ENCODE peak calls at places on chromosome 13, in eight cellular contexts. One of them, this sample, is unnamed. For H3K36me3, the result is how much of the 10 kb centered on the place peaks cover.

GRCh38 chr13:110368408-110368807 is 61.3 kb downstream of the COL4A2 start:
- DNase-seq in heart right ventricle: no peak
- DNase-seq in IMR-90: peak
- DNase-seq in ovary: no peak
- DNase-seq in effector memory CD4-positive, alpha-beta T cell: no peak
- DNase-seq in uterus: no peak
- DNase-seq in ascending aorta: no peak
- DNase-seq in PC-3: no peak
- DNase-seq in this sample: no peak

GRCh38 chr13:35549481-35549880 is 73.0 kb upstream of the MAB21L1 start:
- DNase-seq in heart right ventricle: no peak
- DNase-seq in IMR-90: peak
- DNase-seq in ovary: no peak
- DNase-seq in effector memory CD4-positive, alpha-beta T cell: no peak
- DNase-seq in uterus: no peak
- DNase-seq in ascending aorta: no peak
- DNase-seq in PC-3: peak
- DNase-seq in this sample: no peak

GRCh38 chr13:110232146-110232545 is 74.8 kb downstream of the COL4A1 start:
- DNase-seq in heart right ventricle: no peak
- DNase-seq in IMR-90: no peak
- DNase-seq in ovary: no peak
- DNase-seq in effector memory CD4-positive, alpha-beta T cell: no peak
- DNase-seq in uterus: no peak
- DNase-seq in ascending aorta: no peak
- DNase-seq in PC-3: no peak
- DNase-seq in this sample: no peak

GRCh38 chr13:47133024-47133445 is 236.2 kb upstream of the HTR2A start:
- DNase-seq in heart right ventricle: no peak
- DNase-seq in IMR-90: no peak
- DNase-seq in ovary: no peak
- DNase-seq in effector memory CD4-positive, alpha-beta T cell: no peak
- DNase-seq in uterus: no peak
- DNase-seq in ascending aorta: no peak
- DNase-seq in PC-3: no peak
- DNase-seq in this sample: no peak

GRCh38 chr13:97125810-97126738 is 96.1 kb upstream of the MBNL2 start:
- DNase-seq in heart right ventricle: no peak
- DNase-seq in IMR-90: peak
- DNase-seq in ovary: no peak
- DNase-seq in effector memory CD4-positive, alpha-beta T cell: no peak
- DNase-seq in uterus: peak
- DNase-seq in ascending aorta: no peak
- DNase-seq in PC-3: peak
- DNase-seq in this sample: no peak

GRCh38 chr13:56903710-56904109 is 237.0 kb upstream of the PRR20A start:
- DNase-seq in heart right ventricle: no peak
- DNase-seq in IMR-90: no peak
- DNase-seq in ovary: no peak
- DNase-seq in effector memory CD4-positive, alpha-beta T cell: no peak
- DNase-seq in uterus: no peak
- DNase-seq in ascending aorta: no peak
- DNase-seq in PC-3: no peak
- DNase-seq in this sample: no peak

GRCh38 chr13:110503037-110503901 is 58.3 kb downstream of the RAB20 start:
- DNase-seq in heart right ventricle: no peak
- DNase-seq in IMR-90: peak
- DNase-seq in ovary: no peak
- DNase-seq in effector memory CD4-positive, alpha-beta T cell: no peak
- DNase-seq in uterus: no peak
- DNase-seq in ascending aorta: no peak
- DNase-seq in PC-3: no peak
- DNase-seq in this sample: no peak

GRCh38 chr13:33744589-33745369 is 73.2 kb upstream of the RFC3 start:
- DNase-seq in heart right ventricle: no peak
- DNase-seq in IMR-90: no peak
- DNase-seq in ovary: no peak
- DNase-seq in effector memory CD4-positive, alpha-beta T cell: no peak
- DNase-seq in uterus: no peak
- DNase-seq in ascending aorta: no peak
- DNase-seq in PC-3: peak
- DNase-seq in this sample: peak

GRCh38 chr13:92573467-92574057 is 653.0 kb upstream of the GPC6 start:
- DNase-seq in heart right ventricle: no peak
- DNase-seq in IMR-90: peak
- DNase-seq in ovary: no peak
- DNase-seq in effector memory CD4-positive, alpha-beta T cell: no peak
- DNase-seq in uterus: no peak
- DNase-seq in ascending aorta: no peak
- DNase-seq in PC-3: peak
- DNase-seq in this sample: peak

GRCh38 chr13:53873558-53873957 is 844.9 kb downstream of the OLFM4 start:
- DNase-seq in heart right ventricle: no peak
- DNase-seq in IMR-90: no peak
- DNase-seq in ovary: no peak
- DNase-seq in effector memory CD4-positive, alpha-beta T cell: no peak
- DNase-seq in uterus: no peak
- DNase-seq in ascending aorta: no peak
- DNase-seq in PC-3: no peak
- DNase-seq in this sample: no peak

GRCh38 chr13:62875118-62875640 is 1459.5 kb upstream of the PCDH20 start:
- DNase-seq in heart right ventricle: no peak
- DNase-seq in IMR-90: no peak
- DNase-seq in ovary: no peak
- DNase-seq in effector memory CD4-positive, alpha-beta T cell: no peak
- DNase-seq in uterus: no peak
- DNase-seq in ascending aorta: no peak
- DNase-seq in PC-3: peak
- DNase-seq in this sample: no peak

GRCh38 chr13:39516140-39516539 is 86.9 kb downstream of the LHFPL6 start:
- DNase-seq in heart right ventricle: no peak
- DNase-seq in IMR-90: no peak
- DNase-seq in ovary: no peak
- DNase-seq in effector memory CD4-positive, alpha-beta T cell: no peak
- DNase-seq in uterus: no peak
- DNase-seq in ascending aorta: no peak
- DNase-seq in PC-3: no peak
- DNase-seq in this sample: no peak

GRCh38 chr13:94154362-94154761 is 325.1 kb downstream of the DCT start:
- DNase-seq in heart right ventricle: no peak
- DNase-seq in IMR-90: peak
- DNase-seq in ovary: no peak
- DNase-seq in effector memory CD4-positive, alpha-beta T cell: no peak
- DNase-seq in uterus: no peak
- DNase-seq in ascending aorta: no peak
- DNase-seq in PC-3: peak
- DNase-seq in this sample: peak

GRCh38 chr13:39335721-39336120 is 267.3 kb downstream of the LHFPL6 start:
- DNase-seq in heart right ventricle: no peak
- DNase-seq in IMR-90: no peak
- DNase-seq in ovary: no peak
- DNase-seq in effector memory CD4-positive, alpha-beta T cell: no peak
- DNase-seq in uterus: no peak
- DNase-seq in ascending aorta: no peak
- DNase-seq in PC-3: no peak
- DNase-seq in this sample: no peak

GRCh38 chr13:23617551-23618014 is 47.4 kb downstream of the TNFRSF19 start:
- DNase-seq in heart right ventricle: no peak
- DNase-seq in IMR-90: peak
- DNase-seq in ovary: no peak
- DNase-seq in effector memory CD4-positive, alpha-beta T cell: no peak
- DNase-seq in uterus: no peak
- DNase-seq in ascending aorta: no peak
- DNase-seq in PC-3: no peak
- DNase-seq in this sample: peak

GRCh38 chr13:87669379-87669978 is 1.7 kb upstream of the SLITRK5 start:
- DNase-seq in heart right ventricle: no peak
- DNase-seq in IMR-90: peak
- DNase-seq in ovary: no peak
- DNase-seq in effector memory CD4-positive, alpha-beta T cell: no peak
- DNase-seq in uterus: no peak
- DNase-seq in ascending aorta: no peak
- DNase-seq in PC-3: peak
- DNase-seq in this sample: peak

GRCh38 chr13:97280478-97280877 is 58.3 kb downstream of the MBNL2 start:
- DNase-seq in heart right ventricle: no peak
- DNase-seq in IMR-90: no peak
- DNase-seq in ovary: no peak
- DNase-seq in effector memory CD4-positive, alpha-beta T cell: no peak
- DNase-seq in uterus: no peak
- DNase-seq in ascending aorta: no peak
- DNase-seq in PC-3: no peak
- DNase-seq in this sample: no peak

GRCh38 chr13:48255954-48256353 is 22.9 kb downstream of the ITM2B start:
- DNase-seq in heart right ventricle: no peak
- DNase-seq in IMR-90: no peak
- DNase-seq in ovary: no peak
- DNase-seq in effector memory CD4-positive, alpha-beta T cell: no peak
- DNase-seq in uterus: no peak
- DNase-seq in ascending aorta: no peak
- DNase-seq in PC-3: no peak
- DNase-seq in this sample: no peak

GRCh38 chr13:48253849-48254248 is 20.8 kb downstream of the ITM2B start:
- DNase-seq in heart right ventricle: no peak
- DNase-seq in IMR-90: no peak
- DNase-seq in ovary: no peak
- DNase-seq in effector memory CD4-positive, alpha-beta T cell: no peak
- DNase-seq in uterus: no peak
- DNase-seq in ascending aorta: no peak
- DNase-seq in PC-3: no peak
- DNase-seq in this sample: no peak

GRCh38 chr13:48258002-48258401 is 25.0 kb downstream of the ITM2B start:
- DNase-seq in heart right ventricle: no peak
- DNase-seq in IMR-90: no peak
- DNase-seq in ovary: no peak
- DNase-seq in effector memory CD4-positive, alpha-beta T cell: no peak
- DNase-seq in uterus: no peak
- DNase-seq in ascending aorta: no peak
- DNase-seq in PC-3: no peak
- DNase-seq in this sample: no peak

GRCh38 chr13:48252176-48252575 is 19.2 kb downstream of the ITM2B start:
- DNase-seq in heart right ventricle: no peak
- DNase-seq in IMR-90: no peak
- DNase-seq in ovary: no peak
- DNase-seq in effector memory CD4-positive, alpha-beta T cell: no peak
- DNase-seq in uterus: no peak
- DNase-seq in ascending aorta: no peak
- DNase-seq in PC-3: no peak
- DNase-seq in this sample: no peak

GRCh38 chr13:48255090-48255489 is 22.1 kb downstream of the ITM2B start:
- DNase-seq in heart right ventricle: no peak
- DNase-seq in IMR-90: no peak
- DNase-seq in ovary: no peak
- DNase-seq in effector memory CD4-positive, alpha-beta T cell: no peak
- DNase-seq in uterus: no peak
- DNase-seq in ascending aorta: no peak
- DNase-seq in PC-3: no peak
- DNase-seq in this sample: no peak
- H3K36me3 ChIP-seq in heart right ventricle: under half
- H3K36me3 ChIP-seq in IMR-90: under half
- H3K36me3 ChIP-seq in ovary: under half
- H3K36me3 ChIP-seq in effector memory CD4-positive, alpha-beta T cell: half or more
- H3K36me3 ChIP-seq in uterus: under half
- H3K36me3 ChIP-seq in ascending aorta: half or more
- H3K36me3 ChIP-seq in PC-3: under half
- H3K36me3 ChIP-seq in this sample: half or more

DNA sequence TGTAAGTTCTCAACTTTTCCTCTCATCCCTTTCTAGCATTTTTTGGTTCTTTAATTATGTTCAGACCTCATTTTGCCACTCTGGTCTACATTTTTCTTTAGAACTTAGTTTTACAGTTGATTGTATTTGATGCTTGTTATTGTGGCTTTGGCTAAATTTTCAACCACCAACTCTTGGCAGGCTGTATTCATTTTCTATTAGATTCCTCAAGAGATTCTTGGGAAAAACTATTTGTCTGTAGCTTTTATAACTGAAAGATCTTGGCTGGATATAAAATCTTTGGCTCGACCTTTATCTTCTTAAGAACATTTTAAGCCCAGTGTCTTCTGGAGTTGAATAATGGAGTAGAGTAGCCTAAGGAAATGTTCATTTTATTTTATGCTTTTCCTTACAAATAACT is 848.5 kb downstream of the PCDH17 start:
- DNase-seq in heart right ventricle: no peak
- DNase-seq in IMR-90: no peak
- DNase-seq in ovary: no peak
- DNase-seq in effector memory CD4-positive, alpha-beta T cell: no peak
- DNase-seq in uterus: no peak
- DNase-seq in ascending aorta: no peak
- DNase-seq in PC-3: no peak
- DNase-seq in this sample: no peak
- H3K27ac ChIP-seq in heart right ventricle: no peak
- H3K27ac ChIP-seq in IMR-90: no peak
- H3K27ac ChIP-seq in ovary: no peak
- H3K27ac ChIP-seq in effector memory CD4-positive, alpha-beta T cell: no peak
- H3K27ac ChIP-seq in uterus: no peak
- H3K27ac ChIP-seq in ascending aorta: no peak
- H3K27ac ChIP-seq in PC-3: no peak
- H3K27ac ChIP-seq in this sample: no peak

DNA sequence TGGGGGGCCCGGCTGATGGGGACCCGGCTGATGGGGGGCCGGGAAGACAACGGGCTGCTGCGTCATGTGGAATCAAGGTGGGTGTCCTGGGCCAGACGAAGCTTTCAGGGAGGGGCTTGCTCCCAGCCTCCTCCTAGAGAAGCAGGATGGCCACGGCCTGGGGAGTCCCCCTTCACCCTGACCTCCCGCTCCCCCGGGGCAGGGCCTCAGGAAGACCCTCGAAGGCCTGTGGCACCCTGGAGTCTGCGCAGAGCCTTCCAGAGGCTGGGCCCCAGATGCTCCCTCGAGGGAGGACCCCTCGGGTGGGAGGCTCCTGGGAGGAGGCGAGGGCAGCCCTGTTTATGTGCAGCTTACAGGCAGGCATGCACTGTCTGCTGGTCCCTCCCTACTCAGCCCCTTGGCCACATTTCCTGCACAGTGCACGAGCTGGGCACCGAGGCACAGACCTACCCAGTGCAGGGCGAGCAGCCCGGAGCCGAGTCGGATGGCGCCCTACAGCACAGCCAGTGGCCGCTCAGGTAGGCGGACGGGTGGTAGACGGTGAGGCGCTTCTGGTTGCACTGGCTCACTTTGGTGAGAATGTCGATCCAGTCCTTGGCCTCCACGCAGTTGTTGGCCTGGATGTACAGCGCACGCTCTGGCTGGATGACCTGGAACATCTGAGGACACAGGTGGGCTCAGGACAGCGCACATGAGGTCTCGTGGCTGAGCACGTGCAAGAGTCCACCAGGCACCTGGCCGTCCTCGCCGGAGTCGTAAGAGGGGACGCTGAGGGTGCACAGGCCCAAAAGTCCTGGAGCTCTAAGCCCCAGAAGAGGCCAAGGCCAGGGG is 22.4 kb upstream of the C13orf46 start:
- DNase-seq in heart right ventricle: peak
- DNase-seq in IMR-90: no peak
- DNase-seq in ovary: no peak
- DNase-seq in effector memory CD4-positive, alpha-beta T cell: no peak
- DNase-seq in uterus: no peak
- DNase-seq in ascending aorta: no peak
- DNase-seq in PC-3: no peak
- DNase-seq in this sample: no peak
- H3K36me3 ChIP-seq in heart right ventricle: under half
- H3K36me3 ChIP-seq in IMR-90: half or more
- H3K36me3 ChIP-seq in ovary: under half
- H3K36me3 ChIP-seq in effector memory CD4-positive, alpha-beta T cell: half or more
- H3K36me3 ChIP-seq in uterus: under half
- H3K36me3 ChIP-seq in ascending aorta: half or more
- H3K36me3 ChIP-seq in PC-3: under half
- H3K36me3 ChIP-seq in this sample: under half

GRCh38 chr13:99226493-99226892 is 25.8 kb downstream of the UBAC2 start:
- DNase-seq in heart right ventricle: no peak
- DNase-seq in IMR-90: no peak
- DNase-seq in ovary: no peak
- DNase-seq in effector memory CD4-positive, alpha-beta T cell: no peak
- DNase-seq in uterus: no peak
- DNase-seq in ascending aorta: no peak
- DNase-seq in PC-3: no peak
- DNase-seq in this sample: no peak
- H3K27ac ChIP-seq in heart right ventricle: no peak
- H3K27ac ChIP-seq in IMR-90: no peak
- H3K27ac ChIP-seq in ovary: no peak
- H3K27ac ChIP-seq in effector memory CD4-positive, alpha-beta T cell: no peak
- H3K27ac ChIP-seq in uterus: no peak
- H3K27ac ChIP-seq in ascending aorta: no peak
- H3K27ac ChIP-seq in PC-3: no peak
- H3K27ac ChIP-seq in this sample: no peak